ENCODE peak calls at places on chromosomes 16 and 17, in four cellular contexts. Y, Z, H and I are unnamed samples.

GRCh38 chr16:11333696-11334095 is 11.6 kb upstream of the RMI2 start:
- DNase-seq in Y (no peak), H (no peak), Z (peak; percentile 92), I (no peak)

GRCh38 chr16:15033309-15033707 is 22.6 kb downstream of the NTAN1 start:
- DNase-seq in H (no peak), Y (no peak), Z (no peak), I (peak; percentile 78)

GRCh38 chr16:54028013-54028412 is 258.6 kb downstream of the IRX3 start:
- DNase-seq in H (no peak), Y (no peak), Z (peak; percentile 69), I (no peak)

GRCh38 chr17:56912105-56912999 is 1.5 kb downstream of the TRIM25 start:
- DNase-seq in H (no peak), Y (peak; percentile 27), Z (no peak), I (peak; percentile 85)

GRCh38 chr17:42548070-42548837 is 4.5 kb upstream of the HSD17B1 start:
- DNase-seq in Y (peak; percentile 60), H (peak; percentile 89), Z (no peak), I (peak; percentile 52)

GRCh38 chr16:58535100-58535499 is 19.8 kb downstream of the SETD6 start:
- DNase-seq in Z (no peak), Y (no peak), H (no peak), I (no peak)

GRCh38 chr17:63826468-63827001 is 696 bp upstream of the PSMC5 start:
- DNase-seq in H (no peak), Z (no peak), Y (no peak), I (peak; percentile 74)

GRCh38 chr16:57759541-57760356 is 24.2 kb downstream of the KATNB1 start:
- DNase-seq in Z (peak; percentile 73), Y (no peak), H (peak; percentile 44), I (peak; percentile 42)

DNA sequence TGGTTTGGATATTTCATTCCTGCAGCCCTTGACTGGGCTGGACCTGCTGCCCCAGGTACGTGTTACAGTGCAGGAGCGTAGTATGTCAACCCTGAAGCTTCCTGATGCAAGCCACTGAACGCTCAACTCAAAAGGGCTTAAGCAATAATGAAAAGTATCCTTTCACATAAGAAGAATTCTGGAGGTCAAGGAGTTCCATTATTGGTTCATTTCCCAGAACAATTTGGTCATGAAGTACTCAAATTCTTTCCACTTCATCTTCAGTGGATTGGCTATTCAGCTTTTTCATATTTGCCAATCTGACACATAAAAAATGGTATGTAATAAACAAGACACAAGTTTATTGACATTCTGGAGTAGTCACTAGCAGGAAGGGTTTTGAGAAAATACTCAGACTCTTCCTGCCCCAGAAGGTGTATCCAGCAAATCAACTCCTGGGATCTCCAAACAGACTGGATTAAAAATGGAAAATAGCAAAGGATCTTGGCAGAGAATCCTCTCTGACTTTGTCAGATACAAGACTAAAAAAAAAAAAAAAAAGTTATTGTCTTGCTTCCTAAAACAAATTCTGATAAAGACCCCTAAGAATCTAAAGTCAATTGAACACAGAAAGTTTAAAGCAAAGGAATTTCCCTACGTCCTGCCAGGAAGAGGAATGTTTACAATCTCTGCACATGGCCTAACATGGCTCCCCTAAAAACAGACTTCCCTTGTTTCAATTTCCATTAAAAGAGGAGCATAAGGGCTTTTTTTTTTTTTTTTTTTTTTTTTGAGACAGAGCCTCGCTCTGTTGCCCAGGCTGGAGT is 37.5 kb upstream of the WSB1 start:
- DNase-seq in Y (peak; percentile 88), H (no peak), Z (peak; percentile 78), I (no peak)
- H3K27ac ChIP-seq in Y (no peak overlapping the region), H (peak overlapping the region; percentile 73), Z (peak overlapping the region; percentile 36), I (peak overlapping the region; percentile 96)

GRCh38 chr17:17937958-17938357 is 34.2 kb downstream of the TOM1L2 start:
- DNase-seq in Z (no peak), Y (no peak), H (no peak), I (no peak)
- H3K27ac ChIP-seq in Z (no peak overlapping the region), Y (no peak overlapping the region), H (no peak overlapping the region), I (peak overlapping the region; percentile 22)

DNA sequence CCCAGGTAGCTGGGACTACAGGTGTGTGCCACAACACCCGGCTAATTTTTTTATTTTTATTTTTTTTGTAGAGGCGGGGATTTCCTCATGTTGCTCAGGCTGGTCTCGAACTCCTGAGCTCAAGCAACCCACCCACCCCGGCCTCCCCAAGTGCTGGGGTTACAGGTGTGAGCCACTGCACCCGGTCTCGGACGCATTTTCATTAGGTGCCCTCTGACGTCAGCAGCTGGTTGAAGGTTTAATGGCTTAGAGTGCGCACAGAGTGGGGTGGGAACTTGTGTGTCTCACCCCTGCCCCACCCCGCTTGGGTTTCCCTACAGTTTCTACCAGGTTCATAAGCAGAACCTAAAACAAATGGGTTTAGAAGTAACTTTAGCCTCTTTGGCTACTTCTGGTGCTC is 109.0 kb downstream of the N4BP1 start:
- DNase-seq in Y (no peak), H (no peak), Z (no peak), I (no peak)
- H3K27ac ChIP-seq in Y (no peak overlapping the region), H (peak overlapping the region; percentile 51), Z (no peak overlapping the region), I (no peak overlapping the region)

GRCh38 chr17:72388765-72389473 is 268.1 kb downstream of the SOX9 start:
- DNase-seq in Z (peak; percentile 89), Y (peak; percentile 33), H (no peak), I (no peak)
- H3K27ac ChIP-seq in Z (peak overlapping the region; percentile 87), Y (no peak overlapping the region), H (no peak overlapping the region), I (no peak overlapping the region)

GRCh38 chr16:48378276-48378675 is 6.9 kb downstream of the SIAH1 start:
- DNase-seq in Y (no peak), Z (no peak), H (no peak), I (no peak)
- H3K27ac ChIP-seq in Y (no peak overlapping the region), Z (no peak overlapping the region), H (no peak overlapping the region), I (no peak overlapping the region)

DNA sequence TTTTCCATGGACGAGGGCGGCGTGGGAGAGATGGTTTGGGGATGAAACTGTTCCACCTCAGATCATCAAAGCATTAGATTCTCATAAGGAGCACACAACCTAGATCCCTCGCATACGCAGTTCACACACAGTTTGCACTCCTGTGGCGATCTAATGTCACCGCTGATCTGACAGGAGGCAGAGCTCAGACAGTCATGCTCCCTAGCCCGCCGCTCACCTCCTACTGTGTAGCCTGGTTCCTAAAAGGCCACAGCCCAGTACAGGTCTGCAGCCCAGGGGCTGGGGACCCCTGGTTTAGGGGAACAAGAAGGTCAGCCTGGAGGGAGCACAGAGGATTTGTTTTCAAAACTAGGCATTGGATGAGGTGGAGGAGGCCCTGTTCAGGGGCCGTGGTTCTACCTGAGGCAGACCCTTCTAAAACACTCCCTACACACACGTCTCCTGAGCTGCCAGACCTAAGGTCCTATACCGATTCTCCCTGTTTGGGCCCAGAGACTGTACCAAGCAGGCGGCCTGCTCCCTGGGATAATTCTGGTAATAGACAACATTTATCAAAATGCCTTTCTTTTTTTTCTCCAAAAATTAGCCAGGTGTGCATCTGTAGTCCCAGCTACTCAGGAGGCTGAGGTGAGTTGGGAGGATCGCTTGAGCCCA is 38.6 kb downstream of the AXIN2 start:
- DNase-seq in H (no peak), Y (no peak), Z (no peak), I (no peak)
- H3K27ac ChIP-seq in H (no peak overlapping the region), Y (no peak overlapping the region), Z (no peak overlapping the region), I (no peak overlapping the region)